ENCODE peak calls at places on chromosomes 16 and 17, in four cellular contexts. One of them, this sample, is unnamed.

GRCh38 chr17:78735832-78736525 is 46.1 kb downstream of the CYTH1 start:
- DNase-seq in BJ: no peak
- DNase-seq in fibroblast of the aortic adventitia: peak; percentile 65
- DNase-seq in stomach: no peak
- DNase-seq in this sample: no peak

GRCh38 chr17:80086081-80086480 is 15.3 kb upstream of the GAA start:
- DNase-seq in BJ: no peak
- DNase-seq in fibroblast of the aortic adventitia: no peak
- DNase-seq in stomach: no peak
- DNase-seq in this sample: no peak

GRCh38 chr16:25372716-25373115 is 115.1 kb upstream of the ZKSCAN2 start:
- DNase-seq in BJ: no peak
- DNase-seq in fibroblast of the aortic adventitia: no peak
- DNase-seq in stomach: no peak
- DNase-seq in this sample: peak; percentile 7

GRCh38 chr17:81414751-81415516 is 19.7 kb downstream of the BAHCC1 start:
- DNase-seq in BJ: no peak
- DNase-seq in stomach: no peak
- DNase-seq in fibroblast of the aortic adventitia: no peak
- DNase-seq in this sample: no peak

GRCh38 chr16:31201511-31202401 is 804 bp downstream of the PYCARD start:
- DNase-seq in fibroblast of the aortic adventitia: no peak
- DNase-seq in stomach: peak; percentile 47
- DNase-seq in BJ: no peak
- DNase-seq in this sample: no peak

GRCh38 chr16:70653406-70653805 is 7.0 kb downstream of the IL34 start:
- DNase-seq in BJ: no peak
- DNase-seq in stomach: no peak
- DNase-seq in fibroblast of the aortic adventitia: no peak
- DNase-seq in this sample: no peak

GRCh38 chr17:13953871-13954270 is 115.4 kb upstream of the COX10 start:
- DNase-seq in fibroblast of the aortic adventitia: peak; percentile 33
- DNase-seq in BJ: no peak
- DNase-seq in stomach: no peak
- DNase-seq in this sample: no peak

GRCh38 chr17:74842599-74843351 is 16.9 kb downstream of the GRIN2C start:
- DNase-seq in stomach: peak; percentile 75
- DNase-seq in BJ: no peak
- DNase-seq in fibroblast of the aortic adventitia: peak; percentile 44
- DNase-seq in this sample: no peak

GRCh38 chr17:74239169-74239568 is 25.8 kb downstream of the TTYH2 start:
- DNase-seq in fibroblast of the aortic adventitia: peak; percentile 79
- DNase-seq in stomach: no peak
- DNase-seq in BJ: no peak
- DNase-seq in this sample: no peak

GRCh38 chr17:1779571-1780074 is 17.8 kb downstream of the SERPINF1 start:
- DNase-seq in BJ: peak; percentile 93
- DNase-seq in stomach: peak; percentile 61
- DNase-seq in fibroblast of the aortic adventitia: peak; percentile 98
- DNase-seq in this sample: no peak

GRCh38 chr16:25859645-25860044 is 167.9 kb downstream of the HS3ST4 start:
- DNase-seq in fibroblast of the aortic adventitia: no peak
- DNase-seq in BJ: no peak
- DNase-seq in stomach: no peak
- DNase-seq in this sample: no peak

GRCh38 chr17:57553991-57554825 is 190.9 kb downstream of the CCDC182 start:
- DNase-seq in stomach: no peak
- DNase-seq in BJ: no peak
- DNase-seq in fibroblast of the aortic adventitia: no peak
- DNase-seq in this sample: no peak

GRCh38 chr16:28202147-28202746 is 9.5 kb downstream of the XPO6 start:
- DNase-seq in BJ: no peak
- DNase-seq in fibroblast of the aortic adventitia: no peak
- DNase-seq in stomach: no peak
- DNase-seq in this sample: no peak

GRCh38 chr16:52547001-52547833 is at the start of gene TOX3:
- DNase-seq in BJ: no peak
- DNase-seq in fibroblast of the aortic adventitia: no peak
- DNase-seq in stomach: peak; percentile 78
- DNase-seq in this sample: no peak

GRCh38 chr17:73156166-73156840 is 8.5 kb upstream of the SSTR2 start:
- DNase-seq in BJ: no peak
- DNase-seq in stomach: peak; percentile 83
- DNase-seq in fibroblast of the aortic adventitia: peak; percentile 65
- DNase-seq in this sample: peak; percentile 29

GRCh38 chr17:57551321-57552079 is 193.6 kb downstream of the CCDC182 start:
- DNase-seq in fibroblast of the aortic adventitia: no peak
- DNase-seq in stomach: peak; percentile 43
- DNase-seq in BJ: no peak
- DNase-seq in this sample: peak; percentile 91

GRCh38 chr16:3797904-3798811 is 80.8 kb upstream of the TRAP1 start:
- DNase-seq in BJ: no peak
- DNase-seq in fibroblast of the aortic adventitia: peak; percentile 7
- DNase-seq in stomach: no peak
- DNase-seq in this sample: no peak

GRCh38 chr17:21464611-21465021 is 88.5 kb downstream of the KCNJ12 start:
- DNase-seq in BJ: no peak
- DNase-seq in stomach: no peak
- DNase-seq in fibroblast of the aortic adventitia: no peak
- DNase-seq in this sample: no peak

GRCh38 chr16:2385441-2385840 is 43.8 kb upstream of the CCNF start:
- DNase-seq in BJ: no peak
- DNase-seq in fibroblast of the aortic adventitia: peak; percentile 40
- DNase-seq in stomach: no peak
- DNase-seq in this sample: no peak

GRCh38 chr17:57665696-57666095 is 79.4 kb downstream of the CCDC182 start:
- DNase-seq in fibroblast of the aortic adventitia: no peak
- DNase-seq in BJ: no peak
- DNase-seq in stomach: no peak
- DNase-seq in this sample: no peak

GRCh38 chr16:56073508-56073907 is 117.8 kb upstream of the GNAO1 start:
- DNase-seq in fibroblast of the aortic adventitia: no peak
- DNase-seq in BJ: no peak
- DNase-seq in stomach: no peak
- DNase-seq in this sample: no peak

GRCh38 chr16:56072096-56072495 is 119.2 kb upstream of the GNAO1 start:
- DNase-seq in BJ: no peak
- DNase-seq in stomach: no peak
- DNase-seq in fibroblast of the aortic adventitia: no peak
- DNase-seq in this sample: no peak

GRCh38 chr16:56081371-56081770 is 109.9 kb upstream of the GNAO1 start:
- DNase-seq in BJ: no peak
- DNase-seq in fibroblast of the aortic adventitia: no peak
- DNase-seq in stomach: no peak
- DNase-seq in this sample: no peak

DNA sequence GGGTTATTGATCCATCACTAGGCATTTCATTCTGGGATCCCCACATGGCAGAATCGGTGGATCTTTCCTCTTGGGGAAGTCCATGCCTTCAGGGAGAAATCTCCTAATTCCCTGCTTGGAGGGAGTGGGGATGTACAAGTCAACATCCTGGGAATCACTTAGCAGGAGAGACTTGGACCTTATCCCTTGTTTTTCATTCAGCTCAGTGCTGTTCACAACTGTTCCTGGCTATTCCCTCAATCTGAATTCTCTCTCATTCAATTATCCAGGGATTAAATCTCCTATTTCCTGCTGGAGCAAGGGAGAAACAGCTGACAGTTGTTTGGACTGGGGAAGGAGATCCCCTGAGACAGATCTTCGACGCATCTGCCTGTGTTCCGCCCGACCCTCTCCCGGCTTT is 115.6 kb upstream of the GNAO1 start:
- DNase-seq in BJ: no peak
- DNase-seq in fibroblast of the aortic adventitia: no peak
- DNase-seq in stomach: no peak
- DNase-seq in this sample: no peak
- H3K4me3 ChIP-seq in BJ: no peak overlapping the region
- H3K4me3 ChIP-seq in fibroblast of the aortic adventitia: no peak overlapping the region
- H3K4me3 ChIP-seq in stomach: no peak overlapping the region
- H3K4me3 ChIP-seq in this sample: no peak overlapping the region

DNA sequence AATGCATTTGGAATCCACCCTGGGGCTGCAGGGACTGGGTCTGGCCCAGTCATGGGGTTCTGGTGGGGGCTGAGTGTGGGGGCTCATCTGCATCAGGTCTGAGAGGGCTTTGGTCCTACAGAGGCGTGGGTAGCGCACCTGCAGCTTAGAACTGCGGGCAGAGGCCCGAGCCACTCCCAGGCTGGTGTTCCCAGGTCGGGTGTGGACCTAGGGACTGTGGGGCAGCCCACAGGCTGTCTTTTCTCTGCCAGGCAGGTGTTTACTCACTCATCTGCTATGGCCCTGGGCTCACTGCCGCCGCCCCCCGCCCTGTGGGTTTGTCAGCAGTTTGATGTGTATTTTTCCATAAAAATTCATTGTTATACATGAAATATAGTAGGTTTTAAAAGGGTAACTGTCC is 27.0 kb upstream of the DOC2B start:
- DNase-seq in BJ: no peak
- DNase-seq in stomach: no peak
- DNase-seq in fibroblast of the aortic adventitia: no peak
- DNase-seq in this sample: no peak
- H3K4me3 ChIP-seq in BJ: no peak overlapping the region
- H3K4me3 ChIP-seq in stomach: no peak overlapping the region
- H3K4me3 ChIP-seq in fibroblast of the aortic adventitia: no peak overlapping the region
- H3K4me3 ChIP-seq in this sample: no peak overlapping the region

GRCh38 chr17:39799395-39799794 is 61.7 kb downstream of the GRB7 start:
- DNase-seq in BJ: no peak
- DNase-seq in fibroblast of the aortic adventitia: no peak
- DNase-seq in stomach: no peak
- DNase-seq in this sample: no peak
- H3K4me3 ChIP-seq in BJ: no peak overlapping the region
- H3K4me3 ChIP-seq in fibroblast of the aortic adventitia: no peak overlapping the region
- H3K4me3 ChIP-seq in stomach: no peak overlapping the region
- H3K4me3 ChIP-seq in this sample: no peak overlapping the region

GRCh38 chr17:63786117-63786516 is 12.1 kb downstream of the DDX42 start:
- DNase-seq in fibroblast of the aortic adventitia: no peak
- DNase-seq in BJ: no peak
- DNase-seq in stomach: no peak
- DNase-seq in this sample: no peak
- H3K4me3 ChIP-seq in fibroblast of the aortic adventitia: no peak overlapping the region
- H3K4me3 ChIP-seq in BJ: no peak overlapping the region
- H3K4me3 ChIP-seq in stomach: no peak overlapping the region
- H3K4me3 ChIP-seq in this sample: no peak overlapping the region